ENCODE peak calls at places on chromosomes 2 and 18, in seven cellular contexts. G, B, F, U, L, P and Q are unnamed samples.

GRCh38 chr2:137857871-137858270 is 106.4 kb upstream of the HNMT start:
- DNase-seq in G (no peak), B (no peak), F (peak), U (no peak), L (no peak), P (no peak), Q (no peak)

GRCh38 chr2:231714639-231715498 is 6.5 kb downstream of the PTMA start:
- DNase-seq in G (peak), B (no peak), F (peak), U (no peak), L (peak), P (peak), Q (peak)

GRCh38 chr18:60452424-60452823 is 79.8 kb upstream of the MC4R start:
- DNase-seq in G (no peak), B (peak), F (peak), U (no peak), L (peak), P (no peak), Q (no peak)

GRCh38 chr2:130372833-130373807 is 17.3 kb downstream of the PTPN18 start:
- DNase-seq in G (no peak), B (no peak), F (no peak), U (no peak), L (peak), P (no peak), Q (no peak)

GRCh38 chr2:3264010-3264744 is 113.4 kb downstream of the EIPR1 start:
- DNase-seq in G (no peak), B (no peak), F (no peak), U (no peak), L (no peak), P (no peak), Q (no peak)

GRCh38 chr2:200625958-200626363 is 40.1 kb downstream of the AOX1 start:
- DNase-seq in G (no peak), B (no peak), F (peak), U (no peak), L (peak), P (no peak), Q (no peak)

GRCh38 chr18:74531043-74531442 is 3.3 kb upstream of the CNDP1 start:
- DNase-seq in G (no peak), B (no peak), F (no peak), U (no peak), L (no peak), P (no peak), Q (no peak)

GRCh38 chr2:170742000-170742399 is 26.9 kb downstream of the SP5 start:
- DNase-seq in G (no peak), B (no peak), F (no peak), U (no peak), L (no peak), P (no peak), Q (no peak)

GRCh38 chr18:40367576-40367975 is 1587.5 kb upstream of the PIK3C3 start:
- DNase-seq in G (peak), B (no peak), F (no peak), U (no peak), L (no peak), P (no peak), Q (no peak)

GRCh38 chr2:29084561-29084960 is 10.2 kb upstream of the PCARE start:
- DNase-seq in G (no peak), B (no peak), F (no peak), U (no peak), L (no peak), P (no peak), Q (no peak)

GRCh38 chr2:232341739-232342126 is 36.8 kb upstream of the ALPP start:
- DNase-seq in G (no peak), B (no peak), F (no peak), U (no peak), L (no peak), P (no peak), Q (no peak)

GRCh38 chr2:85785027-85785822 is 31.4 kb downstream of the ATOH8 start:
- DNase-seq in G (peak), B (peak), F (peak), U (peak), L (peak), P (no peak), Q (no peak)

GRCh38 chr2:237171396-237171795 is 85.7 kb downstream of the COPS8 start:
- DNase-seq in G (no peak), B (peak), F (peak), U (peak), L (peak), P (no peak), Q (no peak)